ENCODE peak calls at places on chromosomes 11 and 22, in nine cellular contexts. R, M, I, O, P, U, S, Q and E are unnamed samples. For H3K27me3 and H3K36me3, the result is how much of the 10 kb centered on the place peaks cover.

GRCh38 chr22:23119492-23120414 is 22.0 kb downstream of the RSPH14 start:
- DNase-seq in R (no peak), M (no peak), I (peak), O (no peak), P (no peak), U (no peak), S (no peak), Q (no peak), E (no peak)

GRCh38 chr11:43825217-43825816 is 55.3 kb upstream of the ALKBH3 start:
- DNase-seq in R (no peak), M (peak), I (no peak), O (no peak), P (no peak), U (peak), S (no peak), Q (peak), E (no peak)

GRCh38 chr22:39135092-39135896 is 17.2 kb downstream of the CBX7 start:
- DNase-seq in R (no peak), M (peak), I (peak), O (no peak), P (no peak), U (peak), S (no peak), Q (peak), E (peak)

GRCh38 chr11:119218141-119218878 is 12.2 kb downstream of the CBL start:
- DNase-seq in R (no peak), M (no peak), I (no peak), O (no peak), P (no peak), U (peak), S (no peak), Q (peak), E (peak)

GRCh38 chr22:43985532-43985931 is 30.3 kb downstream of the SAMM50 start:
- DNase-seq in R (no peak), M (no peak), I (no peak), O (no peak), P (no peak), U (no peak), S (peak), Q (peak), E (no peak)

GRCh38 chr11:88827018-88827676 is 238.6 kb downstream of the GRM5 start:
- DNase-seq in R (no peak), M (no peak), I (no peak), O (no peak), P (no peak), U (no peak), S (no peak), Q (no peak), E (no peak)

GRCh38 chr11:126564588-126564987 is 209.1 kb downstream of the ST3GAL4 start:
- DNase-seq in R (no peak), M (no peak), I (no peak), O (no peak), P (no peak), U (no peak), S (no peak), Q (no peak), E (no peak)

GRCh38 chr11:113242767-113243397 is 71.5 kb upstream of the TTC12 start:
- DNase-seq in R (no peak), M (no peak), I (no peak), O (no peak), P (no peak), U (peak), S (no peak), Q (no peak), E (peak)

GRCh38 chr11:61022311-61023085 is 51.0 kb downstream of the CD6 start:
- DNase-seq in R (no peak), M (no peak), I (no peak), O (no peak), P (no peak), U (no peak), S (no peak), Q (no peak), E (no peak)

GRCh38 chr22:38230108-38230825 is 28.5 kb downstream of the MAFF start:
- DNase-seq in R (no peak), M (peak), I (peak), O (no peak), P (no peak), U (peak), S (no peak), Q (no peak), E (no peak)

GRCh38 chr11:54985731-54986130 is 276.2 kb upstream of the TRIM48 start:
- DNase-seq in R (no peak), M (no peak), I (no peak), O (no peak), P (no peak), U (no peak), S (no peak), Q (no peak), E (no peak)

GRCh38 chr11:29343465-29344333 is 673.1 kb downstream of the KCNA4 start:
- DNase-seq in R (peak), M (peak), I (no peak), O (peak), P (no peak), U (peak), S (peak), Q (peak), E (peak)
- H3K4me3 ChIP-seq in R (no peak), M (no peak), I (no peak), O (no peak), P (no peak), U (peak), S (no peak), Q (no peak), E (no peak)

GRCh38 chr11:11672764-11673163 is 51.0 kb upstream of the GALNT18 start:
- DNase-seq in R (no peak), M (no peak), I (no peak), O (no peak), P (no peak), U (no peak), S (no peak), Q (no peak), E (no peak)
- H3K27me3 ChIP-seq in R (under half), M (under half), I (under half), O (under half), P (under half), U (half or more), S (under half), Q (under half), E (under half)

GRCh38 chr22:25845985-25846745 is 104.2 kb downstream of the MYO18B start:
- DNase-seq in R (no peak), M (no peak), I (no peak), O (no peak), P (no peak), U (peak), S (no peak), Q (no peak), E (peak)
- H3K36me3 ChIP-seq in R (under half), M (under half), I (under half), O (under half), P (under half), U (under half), S (under half), Q (under half), E (under half)

DNA sequence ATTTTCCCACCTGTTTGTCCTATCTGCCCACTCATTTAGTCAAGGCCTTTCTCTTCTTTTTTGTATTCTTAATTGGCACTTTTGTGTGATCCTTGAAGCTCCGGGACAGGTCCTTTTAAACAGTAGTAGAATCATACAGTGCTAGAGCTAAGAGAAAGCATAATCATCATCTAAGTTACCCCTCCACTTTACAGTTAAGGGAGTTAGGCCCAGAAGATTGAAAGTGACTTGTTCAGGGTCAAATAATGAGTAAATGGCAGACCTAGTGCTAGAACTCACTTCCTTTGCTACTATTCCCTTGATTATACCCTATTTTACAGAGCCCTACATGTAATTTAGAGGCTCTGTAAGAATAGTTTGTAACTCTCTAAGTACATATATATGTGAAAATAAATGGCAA is 2.5 kb downstream of the USP47 start:
- DNase-seq in R (no peak), M (no peak), I (no peak), O (no peak), P (no peak), U (peak), S (no peak), Q (no peak), E (no peak)
- H3K4me3 ChIP-seq in R (no peak), M (peak), I (peak), O (peak), P (peak), U (peak), S (peak), Q (no peak), E (peak)

GRCh38 chr22:50605349-50606074 is 4.9 kb downstream of the MAPK8IP2 start:
- DNase-seq in R (no peak), M (no peak), I (no peak), O (no peak), P (no peak), U (no peak), S (no peak), Q (no peak), E (no peak)

GRCh38 chr22:50602338-50602700 is 1.7 kb downstream of the MAPK8IP2 start:
- DNase-seq in R (no peak), M (no peak), I (no peak), O (no peak), P (no peak), U (no peak), S (no peak), Q (no peak), E (no peak)

GRCh38 chr22:50604623-50605348 is 4.2 kb downstream of the MAPK8IP2 start:
- DNase-seq in R (no peak), M (no peak), I (no peak), O (no peak), P (no peak), U (no peak), S (no peak), Q (no peak), E (no peak)

GRCh38 chr22:50603511-50604255 is 3.1 kb downstream of the MAPK8IP2 start:
- DNase-seq in R (no peak), M (no peak), I (no peak), O (no peak), P (no peak), U (no peak), S (no peak), Q (no peak), E (no peak)

GRCh38 chr22:50604256-50604580 is 3.6 kb downstream of the MAPK8IP2 start:
- DNase-seq in R (no peak), M (no peak), I (no peak), O (no peak), P (no peak), U (no peak), S (no peak), Q (no peak), E (no peak)
- H3K27me3 ChIP-seq in R (under half), M (under half), I (under half), O (half or more), P (half or more), U (under half), S (under half), Q (half or more), E (under half)

GRCh38 chr11:2379471-2380174 is 2.5 kb downstream of the CD81 start:
- DNase-seq in R (no peak), M (no peak), I (no peak), O (no peak), P (no peak), U (peak), S (no peak), Q (no peak), E (no peak)

GRCh38 chr11:2380396-2380795 is 3.3 kb downstream of the CD81 start:
- DNase-seq in R (no peak), M (no peak), I (no peak), O (no peak), P (no peak), U (no peak), S (no peak), Q (no peak), E (no peak)

GRCh38 chr11:2381494-2382128 is 4.5 kb downstream of the CD81 start:
- DNase-seq in R (no peak), M (no peak), I (no peak), O (peak), P (no peak), U (no peak), S (no peak), Q (no peak), E (no peak)

GRCh38 chr11:2382129-2382517 is 5.0 kb downstream of the CD81 start:
- DNase-seq in R (no peak), M (no peak), I (no peak), O (no peak), P (no peak), U (no peak), S (no peak), Q (no peak), E (no peak)

GRCh38 chr11:2380807-2381350 is 3.8 kb downstream of the CD81 start:
- DNase-seq in R (no peak), M (no peak), I (no peak), O (peak), P (peak), U (peak), S (peak), Q (no peak), E (no peak)
- H3K36me3 ChIP-seq in R (under half), M (under half), I (under half), O (under half), P (under half), U (under half), S (under half), Q (half or more), E (under half)